ENCODE peak calls at places on chromosome 11, in five cellular contexts. S is tibial nerve, Y is cardiac fibroblast, M is OCI-LY7, K is fibroblast of the aortic adventitia. T is an unnamed sample.

GRCh38 chr11:83257638-83258229 is 28.4 kb downstream of the CCDC90B start:
- DNase-seq in S (no peak), Y (peak), M (no peak), K (peak), T (peak)

GRCh38 chr11:9017773-9018172 is 14.0 kb upstream of the NRIP3 start:
- DNase-seq in S (peak), Y (peak), M (no peak), K (peak), T (peak)

GRCh38 chr11:43905788-43906187 is 25.2 kb downstream of the ALKBH3 start:
- DNase-seq in S (no peak), Y (peak), M (no peak), K (peak), T (no peak)

GRCh38 chr11:44133335-44133946 is 38.0 kb downstream of the EXT2 start:
- DNase-seq in S (peak), Y (peak), M (peak), K (peak), T (peak)

GRCh38 chr11:36142439-36142838 is 146.8 kb downstream of the COMMD9 start:
- DNase-seq in S (no peak), Y (no peak), M (no peak), K (no peak), T (no peak)

GRCh38 chr11:21965221-21965620 is 227.7 kb upstream of the ANO5 start:
- DNase-seq in S (no peak), Y (no peak), M (no peak), K (no peak), T (no peak)

GRCh38 chr11:15770798-15771414 is 585.4 kb downstream of the SOX6 start:
- DNase-seq in S (peak), Y (peak), M (peak), K (peak), T (no peak)

GRCh38 chr11:116249561-116249960 is 523.2 kb downstream of the BUD13 start:
- DNase-seq in S (no peak), Y (no peak), M (no peak), K (no peak), T (no peak)

GRCh38 chr11:44858796-44859527 is 91.7 kb downstream of the TP53I11 start:
- DNase-seq in S (no peak), Y (peak), M (no peak), K (no peak), T (no peak)

GRCh38 chr11:34730544-34731295 is 109.8 kb downstream of the EHF start:
- DNase-seq in S (no peak), Y (no peak), M (no peak), K (no peak), T (no peak)

GRCh38 chr11:37666960-37667359 is 1068.9 kb upstream of the RAG2 start:
- DNase-seq in S (no peak), Y (no peak), M (no peak), K (no peak), T (no peak)

GRCh38 chr11:2123628-2123960 is 15.6 kb downstream of the IGF2 start:
- DNase-seq in S (no peak), Y (no peak), M (no peak), K (no peak), T (no peak)

GRCh38 chr11:36540998-36541397 is 26.8 kb upstream of the RAG1 start:
- DNase-seq in S (no peak), Y (peak), M (peak), K (peak), T (peak)

GRCh38 chr11:115581871-115582639 is 77.8 kb upstream of the CADM1 start:
- DNase-seq in S (no peak), Y (no peak), M (no peak), K (no peak), T (no peak)

GRCh38 chr11:95920460-95921105 is 3.3 kb downstream of the MTMR2 start:
- DNase-seq in S (no peak), Y (peak), M (no peak), K (peak), T (peak)

GRCh38 chr11:117199061-117199915 is at the start of gene TAGLN:
- DNase-seq in S (peak), Y (peak), M (no peak), K (peak), T (peak)

GRCh38 chr11:110587972-110588371 is 124.3 kb downstream of the ARHGAP20 start:
- DNase-seq in S (peak), Y (peak), M (no peak), K (no peak), T (peak)

GRCh38 chr11:46119352-46120216 is 1.7 kb downstream of the PHF21A start:
- DNase-seq in S (peak), Y (peak), M (peak), K (peak), T (peak)

GRCh38 chr11:66866420-66867010 is 9.7 kb downstream of the LRFN4 start:
- DNase-seq in S (no peak), Y (no peak), M (no peak), K (no peak), T (no peak)

GRCh38 chr11:63549411-63549810 is 12.8 kb downstream of the PLAAT4 start:
- DNase-seq in S (no peak), Y (no peak), M (no peak), K (no peak), T (no peak)

GRCh38 chr11:104609297-104609696 is 289.0 kb downstream of the CASP12 start:
- DNase-seq in S (no peak), Y (peak), M (peak), K (peak), T (peak)

GRCh38 chr11:89381094-89381493 is 110.1 kb downstream of the NOX4 start:
- DNase-seq in S (no peak), Y (peak), M (no peak), K (peak), T (peak)

GRCh38 chr11:115761348-115761747 is 257.1 kb upstream of the CADM1 start:
- DNase-seq in S (no peak), Y (no peak), M (no peak), K (no peak), T (no peak)

GRCh38 chr11:117767071-117767470 is 29.9 kb downstream of the DSCAML1 start:
- DNase-seq in S (no peak), Y (no peak), M (no peak), K (no peak), T (no peak)

GRCh38 chr11:110182886-110183285 is 89.7 kb downstream of the ZC3H12C start:
- DNase-seq in S (no peak), Y (peak), M (no peak), K (no peak), T (peak)

GRCh38 chr11:9490376-9490775 is 29.6 kb downstream of the ZNF143 start:
- DNase-seq in S (no peak), Y (no peak), M (no peak), K (no peak), T (no peak)

GRCh38 chr11:13000721-13001120 is 8.4 kb upstream of the RASSF10 start:
- DNase-seq in S (no peak), Y (no peak), M (no peak), K (no peak), T (no peak)

GRCh38 chr11:19557720-19558140 is 154.9 kb upstream of the NAV2 start:
- DNase-seq in S (peak), Y (peak), M (peak), K (peak), T (peak)

GRCh38 chr11:2836335-2837095 is 49.1 kb downstream of the CDKN1C start:
- DNase-seq in S (no peak), Y (no peak), M (no peak), K (no peak), T (no peak)

GRCh38 chr11:61195710-61196109 is 7.6 kb upstream of the PGA3 start:
- DNase-seq in S (no peak), Y (no peak), M (no peak), K (no peak), T (no peak)

GRCh38 chr11:32893091-32893946 is 708 bp downstream of the QSER1 start:
- DNase-seq in S (peak), Y (peak), M (peak), K (peak), T (peak)

GRCh38 chr11:17781221-17781620 is 46.6 kb downstream of the KCNC1 start:
- DNase-seq in S (no peak), Y (no peak), M (no peak), K (no peak), T (no peak)

GRCh38 chr11:2672553-2673249 is 27.1 kb downstream of the KCNQ1OT1 start:
- DNase-seq in S (no peak), Y (no peak), M (no peak), K (no peak), T (no peak)

GRCh38 chr11:68673991-68674390 is 10.4 kb upstream of the GAL start:
- DNase-seq in S (no peak), Y (no peak), M (no peak), K (no peak), T (no peak)

DNA sequence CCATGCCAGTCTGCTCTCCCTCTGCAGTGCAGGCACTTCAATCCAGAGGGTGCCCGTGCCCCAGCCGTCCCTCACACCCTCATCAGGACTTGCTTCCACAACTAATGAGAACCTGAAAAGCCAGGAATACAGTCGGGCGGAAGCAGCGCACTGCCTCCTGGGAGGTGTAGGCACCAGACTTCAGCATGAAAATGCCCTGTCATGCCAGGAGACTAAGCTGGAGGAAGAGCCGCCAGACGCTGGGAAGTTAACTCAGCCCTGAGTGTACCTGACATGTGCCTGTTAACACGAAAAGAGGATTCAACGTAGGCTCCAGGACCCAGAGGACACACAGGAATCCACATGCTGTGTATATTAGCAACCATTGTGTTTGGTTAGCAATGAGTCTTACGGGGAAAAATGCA is 40.0 kb upstream of the FLI1 start:
- DNase-seq in S (peak), Y (peak), M (no peak), K (peak), T (no peak)
- TF ChIP-seq CTCF in S (no peak), Y (no peak), M (no peak), K (no peak), T (no peak)

GRCh38 chr11:70782401-70782913 is 384.1 kb downstream of the CTTN start:
- DNase-seq in S (no peak), Y (no peak), M (no peak), K (no peak), T (no peak)

GRCh38 chr11:70786021-70786665 is 387.8 kb downstream of the CTTN start:
- DNase-seq in S (no peak), Y (no peak), M (no peak), K (no peak), T (no peak)

GRCh38 chr11:70785372-70785771 is 387.0 kb downstream of the CTTN start:
- DNase-seq in S (no peak), Y (no peak), M (no peak), K (no peak), T (no peak)

GRCh38 chr11:70783821-70784220 is 385.5 kb downstream of the CTTN start:
- DNase-seq in S (no peak), Y (no peak), M (no peak), K (no peak), T (no peak)

GRCh38 chr11:70783356-70783755 is 385.0 kb downstream of the CTTN start:
- DNase-seq in S (no peak), Y (no peak), M (no peak), K (no peak), T (peak)
- H3K4me3 ChIP-seq in S (no peak), Y (no peak), M (no peak), K (no peak), T (no peak)

GRCh38 chr11:76424891-76425290 is 19.9 kb upstream of the EMSY start:
- DNase-seq in S (no peak), Y (no peak), M (no peak), K (no peak), T (no peak)

GRCh38 chr11:76415073-76415472 is 29.7 kb upstream of the EMSY start:
- DNase-seq in S (no peak), Y (no peak), M (peak), K (no peak), T (no peak)

GRCh38 chr11:76424379-76424778 is 20.4 kb upstream of the EMSY start:
- DNase-seq in S (no peak), Y (no peak), M (no peak), K (no peak), T (no peak)

DNA sequence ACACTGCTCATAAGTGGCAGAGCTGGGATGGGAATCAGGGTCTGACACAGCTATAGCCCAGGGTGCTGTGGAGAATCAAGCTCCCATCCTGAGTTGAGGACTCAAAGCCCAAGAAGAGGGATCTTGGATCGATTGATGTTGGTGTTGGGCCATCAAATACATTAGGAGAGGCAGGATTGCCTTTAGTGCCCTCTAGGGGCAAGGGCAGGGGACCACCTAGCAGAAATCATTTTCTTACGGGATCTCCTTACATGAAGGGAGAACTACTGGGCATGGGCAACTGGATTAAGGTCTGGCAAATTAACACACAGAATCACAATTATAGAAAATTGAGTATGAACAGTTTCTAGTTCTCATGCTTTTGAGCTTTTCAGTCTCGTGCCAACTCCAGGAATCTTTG is 24.9 kb upstream of the EMSY start:
- DNase-seq in S (no peak), Y (peak), M (peak), K (no peak), T (no peak)
- TF ChIP-seq CTCF in S (no peak), Y (peak), M (peak), K (peak), T (no peak)

DNA sequence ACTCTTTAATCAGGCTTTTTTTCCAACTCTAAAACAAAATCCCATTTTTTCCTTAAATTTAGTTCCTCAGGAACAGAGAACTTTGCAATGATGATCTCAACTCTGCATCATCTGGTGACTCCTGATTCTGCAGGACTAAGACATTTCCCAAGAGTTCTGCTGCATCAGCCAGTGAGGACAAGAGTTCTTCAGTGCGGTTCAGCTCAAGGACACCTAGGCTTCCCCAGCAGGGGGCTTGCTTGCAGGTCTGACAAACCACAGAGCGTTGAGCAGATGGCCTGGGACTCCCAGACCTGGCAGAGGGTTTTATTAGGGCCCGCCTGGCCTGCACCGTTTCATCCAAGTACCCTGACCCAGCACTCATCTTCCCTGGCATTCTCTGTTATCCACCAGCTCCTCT is 6.4 kb downstream of the CDCA5 start:
- DNase-seq in S (no peak), Y (peak), M (peak), K (no peak), T (peak)
- H3K4me3 ChIP-seq in S (no peak), Y (no peak), M (no peak), K (no peak), T (no peak)

DNA sequence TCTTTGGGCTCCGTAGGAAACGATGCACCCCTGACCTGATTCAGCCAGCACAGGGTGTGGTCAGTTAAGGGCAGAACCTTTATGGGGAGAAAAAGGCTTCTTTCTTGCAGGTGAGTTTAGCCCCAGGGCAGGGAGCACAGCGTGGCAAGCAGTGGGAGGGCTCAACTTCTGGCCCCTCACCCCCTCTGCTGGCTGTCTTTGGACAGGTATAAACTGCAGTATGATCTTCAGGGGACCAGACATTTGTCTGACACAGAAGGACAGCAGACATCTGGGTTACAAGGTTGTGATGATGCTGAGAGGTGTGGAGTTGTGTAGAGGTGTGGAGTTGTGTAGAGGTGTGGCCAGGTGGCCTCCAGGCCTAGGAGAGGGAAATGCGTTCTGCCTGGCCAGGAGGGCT is 324.0 kb upstream of the PLET1 start:
- DNase-seq in S (no peak), Y (no peak), M (peak), K (no peak), T (no peak)
- TF ChIP-seq CTCF in S (no peak), Y (no peak), M (peak), K (no peak), T (no peak)

GRCh38 chr11:131691558-131692041 is 321.2 kb downstream of the NTM start:
- DNase-seq in S (no peak), Y (peak), M (no peak), K (peak), T (peak)
- H3K4me3 ChIP-seq in S (no peak), Y (peak), M (no peak), K (no peak), T (no peak)

GRCh38 chr11:10894666-10895065 is 36.8 kb upstream of the ZBED5 start:
- DNase-seq in S (no peak), Y (no peak), M (no peak), K (no peak), T (no peak)

GRCh38 chr11:10892250-10892649 is 34.4 kb upstream of the ZBED5 start:
- DNase-seq in S (no peak), Y (no peak), M (peak), K (no peak), T (no peak)

GRCh38 chr11:10895285-10895684 is 37.4 kb upstream of the ZBED5 start:
- DNase-seq in S (no peak), Y (no peak), M (no peak), K (peak), T (peak)

GRCh38 chr11:10891321-10891720 is 33.5 kb upstream of the ZBED5 start:
- DNase-seq in S (no peak), Y (no peak), M (no peak), K (no peak), T (no peak)

DNA sequence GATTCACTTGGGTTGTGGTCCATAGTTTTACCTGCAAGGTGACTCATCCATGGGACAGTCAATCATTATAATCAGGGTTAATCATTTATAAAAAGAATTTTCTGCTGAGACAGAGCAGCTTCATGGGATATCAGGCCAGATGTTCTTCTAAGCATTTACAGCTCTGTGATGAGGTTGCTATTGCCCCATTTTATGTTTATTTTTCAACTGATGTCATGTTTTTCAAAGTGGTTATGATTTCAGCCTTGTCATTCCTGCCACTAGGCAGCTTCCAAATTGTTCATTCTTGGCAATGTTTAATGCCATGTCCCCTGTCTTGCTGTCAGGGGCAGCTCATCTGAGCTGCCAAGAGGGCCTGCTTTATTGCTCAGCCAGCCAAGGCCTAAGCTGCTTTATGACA is 35.9 kb upstream of the ZBED5 start:
- DNase-seq in S (no peak), Y (peak), M (no peak), K (peak), T (peak)
- TF ChIP-seq CTCF in S (no peak), Y (peak), M (no peak), K (peak), T (peak)

T was measured in foreskin fibroblast.